ENCODE peak calls at places on chromosomes 11 and 22, in ten cellular contexts. O is amygdala; Q is SW480; N is fibroblast of mammary gland; B is glutamatergic neuron; I is natural killer cell treated with Interleukin-12 subunit alpha and Interleukin-12 subunit beta and Interleukin-15 and Interleukin-18, amount 100 ng/mL, for 72 hours; M is HFFc6; W is stimulated activated CD4-positive, alpha-beta T cell treated with anti-CD3 and anti-CD28 coated beads, Interleukin-12 subunit alpha, Interleukin-12 subunit beta, amount 100 ng/mL, for 48 hours; D is neural progenitor cell; Z is COR-L47. X is an unnamed sample.

GRCh38 chr11:102800774-102801173 is 2.8 kb upstream of the MMP1 start:
- DNase-seq in M (no peak), B (no peak), O (no peak), W (no peak), I (no peak), Q (no peak), D (no peak), N (no peak), Z (no peak), X (no peak)

GRCh38 chr11:63146586-63146985 is 2.6 kb upstream of the SLC22A24 start:
- DNase-seq in Z (no peak), O (no peak), W (no peak), I (no peak), B (no peak), D (no peak), M (no peak), Q (no peak), N (peak; percentile 4), X (no peak)

GRCh38 chr22:49613108-49613507 is 214.6 kb downstream of the BRD1 start:
- DNase-seq in Z (no peak), W (no peak), M (no peak), I (no peak), B (no peak), D (no peak), Q (no peak), N (no peak), O (no peak), X (no peak)

GRCh38 chr22:29799217-29799680 is 32.1 kb downstream of the UQCR10 start:
- DNase-seq in N (peak; percentile 95), I (no peak), M (peak; percentile 98), B (no peak), O (peak; percentile 25), D (no peak), W (no peak), Q (peak; percentile 83), Z (no peak), X (peak; percentile 91)

GRCh38 chr11:116901211-116901610 is 63.8 kb upstream of the APOA1 start:
- DNase-seq in B (no peak), D (no peak), Q (no peak), Z (no peak), M (no peak), O (no peak), W (no peak), N (no peak), I (no peak), X (peak; percentile 75)

GRCh38 chr11:119481021-119481666 is 58.2 kb upstream of the THY1 start:
- DNase-seq in M (peak; percentile 76), Q (peak; percentile 88), W (peak; percentile 73), N (peak; percentile 99), Z (peak; percentile 49), D (peak; percentile 80), I (peak; percentile 68), B (peak; percentile 98), O (peak; percentile 68), X (peak; percentile 84)

GRCh38 chr11:121931748-121932352 is 184.2 kb downstream of the BLID start:
- DNase-seq in N (peak; percentile 45), Z (no peak), W (no peak), M (peak; percentile 19), Q (no peak), I (no peak), B (no peak), O (no peak), D (no peak), X (no peak)

GRCh38 chr11:121889931-121890330 is 226.1 kb downstream of the BLID start:
- DNase-seq in N (peak; percentile 82), I (no peak), Z (no peak), B (no peak), O (no peak), Q (no peak), D (no peak), W (no peak), M (peak; percentile 81), X (no peak)

GRCh38 chr22:24435861-24436351 is 8.5 kb downstream of the ADORA2A start:
- DNase-seq in M (peak; percentile 71), B (no peak), D (no peak), W (no peak), N (peak; percentile 81), O (no peak), Z (no peak), Q (no peak), I (peak; percentile 42), X (no peak)

GRCh38 chr22:19149962-19150361 is at the start of gene GSC2:
- DNase-seq in O (no peak), D (peak; percentile 38), Q (no peak), W (no peak), M (no peak), Z (no peak), B (no peak), I (no peak), N (no peak), X (no peak)

GRCh38 chr11:74650498-74650897 is 58.1 kb downstream of the POLD3 start:
- DNase-seq in Z (no peak), W (no peak), I (no peak), N (peak; percentile 96), M (no peak), Q (no peak), B (no peak), D (no peak), O (no peak), X (peak; percentile 54)

GRCh38 chr11:2590951-2591754 is 108.6 kb downstream of the KCNQ1OT1 start:
- DNase-seq in Z (no peak), I (no peak), Q (no peak), B (peak; percentile 12), M (no peak), N (no peak), O (peak; percentile 75), D (no peak), W (no peak), X (no peak)

GRCh38 chr11:8250446-8250845 is 13.2 kb downstream of the LMO1 start:
- DNase-seq in M (no peak), D (no peak), Q (no peak), W (no peak), B (peak; percentile 30), I (no peak), N (no peak), Z (no peak), O (no peak), X (no peak)